ENCODE peak calls at places on chromosomes 2 and 18, in five cellular contexts. D is mammary epithelial cell, M is fibroblast of the aortic adventitia, W is kidney epithelial cell, V is adrenal gland. A is an unnamed sample.

GRCh38 chr2:143815082-143815481 is 685.9 kb downstream of the ARHGAP15 start:
- DNase-seq in D (no peak), V (no peak), W (no peak), M (no peak), A (no peak)

GRCh38 chr2:204842731-204843490 is 297.6 kb downstream of the PARD3B start:
- DNase-seq in M (peak; percentile 93), D (peak; percentile 55), V (peak; percentile 61), W (peak; percentile 73), A (no peak)

GRCh38 chr2:174594451-174594850 is 3.2 kb downstream of the WIPF1 start:
- DNase-seq in V (no peak), W (no peak), D (no peak), M (no peak), A (no peak)

GRCh38 chr2:98880266-98881152 is 55.5 kb downstream of the CRACDL start:
- DNase-seq in V (no peak), M (no peak), W (no peak), D (no peak), A (no peak)

GRCh38 chr2:14544247-14544646 is 88.3 kb upstream of the LRATD1 start:
- DNase-seq in W (no peak), V (no peak), D (no peak), M (no peak), A (no peak)

GRCh38 chr2:9648821-9649220 is 18.0 kb upstream of the YWHAQ start:
- DNase-seq in W (no peak), D (no peak), V (no peak), M (no peak), A (no peak)

GRCh38 chr2:100470898-100471514 is 724 bp downstream of the NMS start:
- DNase-seq in M (peak; percentile 3), V (peak; percentile 25), W (no peak), D (peak; percentile 11), A (peak; percentile 13)

GRCh38 chr18:59665057-59666007 is 31.9 kb downstream of the CCBE1 start:
- DNase-seq in M (peak; percentile 44), D (no peak), V (no peak), W (no peak), A (no peak)

GRCh38 chr2:55585451-55586079 is 31.9 kb downstream of the PPP4R3B start:
- DNase-seq in W (peak; percentile 18), D (peak; percentile 57), M (peak; percentile 78), V (no peak), A (no peak)

GRCh38 chr2:158202151-158202778 is 100.6 kb downstream of the UPP2 start:
- DNase-seq in W (no peak), M (no peak), V (no peak), D (peak; percentile 54), A (no peak)

GRCh38 chr2:158953454-158953853 is 15.0 kb upstream of the TANC1 start:
- DNase-seq in M (peak; percentile 95), V (no peak), W (no peak), D (no peak), A (no peak)

GRCh38 chr2:70304501-70304900 is 2.6 kb upstream of the FAM136A start:
- DNase-seq in D (no peak), M (no peak), V (no peak), W (no peak), A (no peak)

GRCh38 chr2:45013229-45014015 is 4.2 kb upstream of the SIX2 start:
- DNase-seq in D (no peak), V (no peak), W (no peak), M (no peak), A (no peak)

GRCh38 chr2:15649556-15650255 is 58.0 kb downstream of the DDX1 start:
- DNase-seq in V (no peak), M (no peak), D (no peak), W (no peak), A (no peak)

GRCh38 chr2:10620481-10620880 is 69.3 kb downstream of the NOL10 start:
- DNase-seq in V (no peak), M (peak; percentile 34), D (peak; percentile 68), W (peak; percentile 64), A (no peak)

GRCh38 chr2:145137211-145137610 is 617.3 kb upstream of the ZEB2 start:
- DNase-seq in V (no peak), D (peak; percentile 44), M (no peak), W (no peak), A (no peak)

GRCh38 chr2:102037681-102038080 is 45.9 kb downstream of the IL1R2 start:
- DNase-seq in V (no peak), M (peak; percentile 97), W (no peak), D (no peak), A (no peak)

GRCh38 chr2:159617651-159618050 is 1.3 kb upstream of the BAZ2B start:
- DNase-seq in D (no peak), V (no peak), W (no peak), M (peak; percentile 39), A (peak; percentile 27)

GRCh38 chr2:143205106-143205764 is 76.0 kb downstream of the ARHGAP15 start:
- DNase-seq in V (no peak), M (peak; percentile 20), W (no peak), D (peak; percentile 50), A (no peak)

GRCh38 chr2:138564586-138565250 is 63.1 kb downstream of the SPOPL start:
- DNase-seq in M (no peak), V (no peak), D (peak; percentile 31), W (no peak), A (no peak)

GRCh38 chr2:219542931-219543595 is 546 bp downstream of the CHPF start:
- DNase-seq in W (no peak), V (peak; percentile 35), M (peak; percentile 25), D (peak; percentile 71), A (peak; percentile 69)

GRCh38 chr2:229273384-229274338 is 2.6 kb upstream of the PID1 start:
- DNase-seq in M (peak; percentile 85), W (peak; percentile 58), V (peak; percentile 73), D (peak; percentile 72), A (peak; percentile 60)

GRCh38 chr2:181393472-181393871 is 63.7 kb upstream of the ITGA4 start:
- DNase-seq in V (no peak), D (peak; percentile 72), W (peak; percentile 50), M (peak; percentile 52), A (peak; percentile 7)

DNA sequence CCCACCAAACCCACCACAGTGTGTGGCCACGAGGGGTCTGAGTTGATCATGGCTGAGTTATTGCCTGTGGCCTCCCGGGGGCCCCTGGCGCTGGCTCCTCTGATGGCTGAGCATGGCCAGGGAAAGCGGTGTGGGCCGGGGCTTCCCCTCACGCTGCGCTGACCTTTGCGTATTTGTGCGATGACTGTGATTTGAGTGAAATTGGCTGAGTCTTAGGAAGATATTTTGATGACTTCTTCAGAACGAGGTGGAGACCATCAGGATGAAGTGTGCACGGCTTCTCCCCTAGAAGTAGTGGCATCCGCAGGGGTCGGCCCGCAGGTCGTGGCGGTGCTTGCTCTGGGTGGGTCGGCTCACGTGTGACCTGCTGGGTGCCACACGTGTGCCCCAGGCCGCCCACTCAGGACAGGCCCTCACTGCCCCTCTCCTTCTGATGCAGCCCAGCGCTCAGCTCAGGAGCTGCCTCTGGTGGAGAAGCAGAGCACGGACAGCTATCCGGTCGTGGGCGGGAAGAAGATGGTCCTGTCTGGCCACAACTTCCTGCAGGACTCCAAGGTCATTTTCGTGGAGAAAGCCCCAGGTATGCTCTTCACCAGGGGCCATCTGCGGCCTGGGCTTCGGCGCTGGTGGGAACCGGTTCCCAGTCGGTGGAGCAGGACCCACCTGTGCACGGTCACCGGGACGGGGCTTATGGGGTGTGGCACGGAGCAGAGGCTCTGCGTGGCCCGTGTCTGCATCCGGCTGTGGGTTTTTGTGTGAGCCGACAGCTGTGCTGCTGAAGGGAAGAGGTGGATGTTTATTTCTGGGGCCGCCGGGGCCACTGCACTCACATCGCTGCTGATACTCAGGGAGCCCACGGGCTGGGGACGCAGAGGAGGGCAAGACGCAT is 55.8 kb downstream of the NFATC1 start:
- DNase-seq in D (no peak), W (no peak), V (no peak), M (no peak), A (no peak)
- TF ChIP-seq CTCF in D (no peak), W (peak; percentile 10), V (no peak), M (no peak), A (no peak)

DNA sequence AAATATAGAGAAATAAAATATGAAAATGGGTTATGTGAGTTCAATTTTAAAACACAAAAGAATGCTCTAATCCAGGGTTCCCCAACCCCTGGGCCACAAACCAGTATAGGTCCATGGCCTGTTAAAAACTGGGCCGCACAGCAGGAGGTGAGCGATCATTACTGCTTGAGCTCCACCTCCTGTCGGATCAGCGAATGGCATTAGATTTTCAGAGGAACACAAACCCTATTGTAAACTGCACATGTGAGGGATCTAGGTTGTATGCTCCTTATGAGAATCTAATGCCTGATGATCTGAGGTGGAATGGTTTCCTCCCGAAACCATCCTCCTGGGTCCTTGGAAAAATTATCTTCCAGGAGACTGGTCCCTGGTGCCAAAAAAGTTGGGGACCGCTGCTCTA is 34.7 kb downstream of the TTR start:
- DNase-seq in V (no peak), M (no peak), D (no peak), W (no peak), A (no peak)
- TF ChIP-seq CTCF in V (no peak), M (no peak), D (no peak), W (no peak), A (no peak)

GRCh38 chr2:194549387-194549786 is 1107.6 kb upstream of the SLC39A10 start:
- DNase-seq in V (no peak), W (no peak), M (no peak), D (no peak), A (no peak)

GRCh38 chr2:194550702-194551101 is 1106.3 kb upstream of the SLC39A10 start:
- DNase-seq in W (no peak), D (no peak), V (no peak), M (no peak), A (no peak)

DNA sequence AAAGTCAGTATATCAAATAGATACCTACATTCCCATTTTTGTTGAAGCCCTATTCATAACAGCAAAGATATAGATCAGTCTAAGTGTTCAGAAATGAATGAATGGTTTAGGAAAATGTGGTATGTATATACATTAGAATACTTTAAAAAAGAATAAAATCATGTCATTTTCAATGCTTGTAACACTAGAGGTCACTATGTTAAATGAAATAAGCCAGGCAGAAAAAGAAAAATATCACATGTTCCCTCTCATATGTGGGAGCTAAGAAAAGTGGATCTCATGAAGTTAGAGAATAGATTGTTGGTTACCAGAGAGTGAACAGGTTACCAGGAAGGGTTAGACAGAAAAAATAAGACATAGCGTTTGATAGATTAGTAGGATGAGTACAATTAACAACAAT is 1111.0 kb upstream of the SLC39A10 start:
- DNase-seq in W (no peak), M (no peak), V (no peak), D (no peak), A (no peak)
- TF ChIP-seq CTCF in W (no peak), M (no peak), V (no peak), D (peak; percentile 30), A (peak; percentile 32)

GRCh38 chr2:218332920-218333645 is 23.6 kb upstream of the CATIP start:
- DNase-seq in D (no peak), W (no peak), V (peak; percentile 50), M (no peak), A (no peak)

GRCh38 chr2:218329027-218329825 is 27.4 kb upstream of the CATIP start:
- DNase-seq in M (no peak), W (no peak), V (no peak), D (no peak), A (no peak)

GRCh38 chr2:218329826-218330651 is 26.6 kb upstream of the CATIP start:
- DNase-seq in W (no peak), M (no peak), D (no peak), V (no peak), A (no peak)

GRCh38 chr2:218334531-218334930 is 22.1 kb upstream of the CATIP start:
- DNase-seq in M (no peak), W (no peak), V (no peak), D (no peak), A (no peak)

DNA sequence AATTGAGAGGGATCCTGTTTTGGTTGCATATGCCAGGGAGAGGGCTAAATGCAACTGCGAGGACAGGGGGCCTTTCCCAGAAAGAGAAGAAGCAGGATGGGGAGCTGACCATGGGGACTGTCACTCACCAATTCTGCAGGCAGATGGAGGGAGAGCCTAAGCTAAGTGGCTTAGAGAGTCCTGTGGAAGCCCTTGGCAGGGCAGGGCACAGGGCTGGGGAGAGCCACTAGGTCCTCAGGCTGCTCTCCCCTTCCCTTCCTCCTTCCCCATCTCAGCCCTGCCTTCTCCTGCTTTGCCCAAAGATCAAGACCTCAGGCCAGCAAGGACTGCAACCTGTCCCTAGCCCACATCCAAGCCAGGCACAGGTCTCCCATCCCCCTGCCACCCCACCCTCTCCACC is 24.4 kb upstream of the CATIP start:
- DNase-seq in M (no peak), D (no peak), W (no peak), V (no peak), A (no peak)
- TF ChIP-seq CTCF in M (no peak), D (no peak), W (no peak), V (no peak), A (no peak)

A was measured in Calu3.